ENCODE peak calls at places on chromosome 20, in eight cellular contexts. R is CD4-positive, alpha-beta T cell; I is fibroblast of lung; X is activated CD8-positive, alpha-beta T cell treated with anti-CD3 and anti-CD28 coated beads for 36 hours; D is AG10803; P is SK-N-SH; H is fibroblast of pulmonary artery; T is HFF-Myc. W is an unnamed sample.

GRCh38 chr20:47679462-47679861 is 105.8 kb downstream of the SULF2 start:
- DNase-seq in R (no peak), I (no peak), X (no peak), D (no peak), P (no peak), H (no peak), T (no peak), W (no peak)

GRCh38 chr20:49590163-49591017 is 22.5 kb upstream of the PTGIS start:
- DNase-seq in R (no peak), I (no peak), X (peak; percentile 39), D (no peak), P (no peak), H (peak; percentile 35), T (no peak), W (no peak)

GRCh38 chr20:42219005-42219404 is 600.8 kb upstream of the CHD6 start:
- DNase-seq in R (no peak), I (no peak), X (no peak), D (no peak), P (peak; percentile 55), H (no peak), T (no peak), W (no peak)

GRCh38 chr20:41167481-41168253 is 30.3 kb downstream of the PLCG1 start:
- DNase-seq in R (no peak), I (no peak), X (no peak), D (no peak), P (no peak), H (no peak), T (no peak), W (no peak)

GRCh38 chr20:6006603-6006949 is 47.3 kb downstream of the LRRN4 start:
- DNase-seq in R (no peak), I (no peak), X (peak; percentile 4), D (no peak), P (no peak), H (no peak), T (no peak), W (no peak)

GRCh38 chr20:16699287-16699686 is 30.5 kb upstream of the SNRPB2 start:
- DNase-seq in R (no peak), I (no peak), X (no peak), D (no peak), P (peak; percentile 10), H (no peak), T (no peak), W (no peak)

GRCh38 chr20:17443326-17443858 is 87.8 kb downstream of the BFSP1 start:
- DNase-seq in R (no peak), I (no peak), X (no peak), D (no peak), P (no peak), H (no peak), T (no peak), W (no peak)

GRCh38 chr20:14414560-14414959 is 77.1 kb upstream of the FLRT3 start:
- DNase-seq in R (no peak), I (no peak), X (no peak), D (no peak), P (no peak), H (no peak), T (no peak), W (no peak)

GRCh38 chr20:49811825-49812462 is 684 bp upstream of the SLC9A8 start:
- DNase-seq in R (no peak), I (peak; percentile 26), X (no peak), D (no peak), P (peak; percentile 14), H (peak; percentile 75), T (peak; percentile 21), W (no peak)

GRCh38 chr20:56890011-56890410 is 260.9 kb downstream of the TFAP2C start:
- DNase-seq in R (no peak), I (no peak), X (no peak), D (no peak), P (no peak), H (no peak), T (no peak), W (no peak)

GRCh38 chr20:41276317-41276751 is 41.2 kb downstream of the ZHX3 start:
- DNase-seq in R (no peak), I (peak; percentile 35), X (no peak), D (no peak), P (no peak), H (no peak), T (no peak), W (no peak)

GRCh38 chr20:5270608-5271007 is 46.1 kb downstream of the PROKR2 start:
- DNase-seq in R (no peak), I (no peak), X (no peak), D (no peak), P (no peak), H (no peak), T (no peak), W (no peak)

GRCh38 chr20:689947-690346 is 14.3 kb upstream of the SCRT2 start:
- DNase-seq in R (no peak), I (no peak), X (no peak), D (no peak), P (no peak), H (no peak), T (no peak), W (no peak)

GRCh38 chr20:1885940-1886693 is 9.1 kb upstream of the SIRPA start:
- DNase-seq in R (no peak), I (no peak), X (no peak), D (no peak), P (no peak), H (no peak), T (no peak), W (no peak)

GRCh38 chr20:6240059-6240458 is 117.2 kb upstream of the FERMT1 start:
- DNase-seq in R (no peak), I (no peak), X (no peak), D (no peak), P (no peak), H (no peak), T (no peak), W (no peak)

GRCh38 chr20:49207071-49207470 is 12.1 kb upstream of the DDX27 start:
- DNase-seq in R (no peak), I (no peak), X (peak; percentile 45), D (no peak), P (no peak), H (no peak), T (no peak), W (no peak)

GRCh38 chr20:36646678-36647077 is 682 bp upstream of the SLA2 start:
- DNase-seq in R (no peak), I (no peak), X (no peak), D (no peak), P (no peak), H (no peak), T (no peak), W (no peak)

GRCh38 chr20:41136336-41136694 is 1.0 kb upstream of the PLCG1 start:
- DNase-seq in R (no peak), I (no peak), X (no peak), D (no peak), P (peak; percentile 32), H (no peak), T (no peak), W (no peak)

GRCh38 chr20:24998631-24999445 is 6.3 kb upstream of the APMAP start:
- DNase-seq in R (no peak), I (no peak), X (no peak), D (peak; percentile 33), P (no peak), H (peak; percentile 23), T (no peak), W (no peak)

GRCh38 chr20:3204124-3204794 is at the start of gene DDRGK1:
- DNase-seq in R (peak; percentile 89), I (peak; percentile 82), X (peak; percentile 96), D (peak; percentile 69), P (peak; percentile 96), H (peak; percentile 81), T (peak; percentile 48), W (peak; percentile 93)

GRCh38 chr20:33392016-33392415 is 9.3 kb downstream of the CDK5RAP1 start:
- DNase-seq in R (no peak), I (no peak), X (no peak), D (peak; percentile 97), P (no peak), H (no peak), T (peak; percentile 73), W (no peak)

GRCh38 chr20:33399924-33400323 is 1.4 kb downstream of the CDK5RAP1 start:
- DNase-seq in R (no peak), I (no peak), X (no peak), D (peak; percentile 47), P (no peak), H (peak; percentile 29), T (no peak), W (no peak)

GRCh38 chr20:33393609-33394008 is 7.7 kb downstream of the CDK5RAP1 start:
- DNase-seq in R (no peak), I (no peak), X (no peak), D (peak; percentile 61), P (no peak), H (no peak), T (no peak), W (no peak)

GRCh38 chr20:33394718-33395117 is 6.6 kb downstream of the CDK5RAP1 start:
- DNase-seq in R (no peak), I (peak; percentile 19), X (no peak), D (no peak), P (no peak), H (no peak), T (no peak), W (no peak)
- TF ChIP-seq CTCF in R (no peak), I (peak; percentile 17), X (no peak), D (no peak), P (no peak), H (peak; percentile 24), T (peak; percentile 5), W (no peak)

GRCh38 chr20:10478205-10478604 is 43.1 kb downstream of the SLX4IP start:
- DNase-seq in R (no peak), I (no peak), X (no peak), D (no peak), P (no peak), H (no peak), T (no peak), W (no peak)

GRCh38 chr20:10476319-10476724 is 41.2 kb downstream of the SLX4IP start:
- DNase-seq in R (no peak), I (no peak), X (peak; percentile 9), D (peak; percentile 55), P (no peak), H (peak; percentile 28), T (no peak), W (no peak)

GRCh38 chr20:10475225-10475624 is 40.1 kb downstream of the SLX4IP start:
- DNase-seq in R (no peak), I (no peak), X (no peak), D (no peak), P (no peak), H (no peak), T (no peak), W (no peak)

GRCh38 chr20:10481671-10482070 is 46.6 kb downstream of the SLX4IP start:
- DNase-seq in R (no peak), I (no peak), X (no peak), D (no peak), P (no peak), H (no peak), T (no peak), W (no peak)

GRCh38 chr20:10478930-10479329 is 43.8 kb downstream of the SLX4IP start:
- DNase-seq in R (no peak), I (no peak), X (no peak), D (no peak), P (no peak), H (no peak), T (no peak), W (no peak)
- TF ChIP-seq CTCF in R (no peak), I (peak; percentile 4), X (no peak), D (no peak), P (no peak), H (no peak), T (no peak), W (no peak)

GRCh38 chr20:51230727-51231126 is 207.8 kb upstream of the KCNG1 start:
- DNase-seq in R (no peak), I (no peak), X (no peak), D (no peak), P (no peak), H (no peak), T (no peak), W (no peak)
- TF ChIP-seq CTCF in R (no peak), I (no peak), X (no peak), D (no peak), P (no peak), H (no peak), T (no peak), W (no peak)

GRCh38 chr20:38726849-38727601 is 2.7 kb downstream of the SLC32A1 start:
- DNase-seq in R (no peak), I (peak; percentile 15), X (peak; percentile 91), D (no peak), P (peak; percentile 90), H (peak; percentile 18), T (no peak), W (peak; percentile 37)
- TF ChIP-seq CTCF in R (no peak), I (no peak), X (peak; percentile 37), D (peak; percentile 10), P (peak; percentile 33), H (peak; percentile 27), T (peak; percentile 59), W (no peak)